ENCODE peak calls at places on chromosomes 11 and 22, in four cellular contexts. O is SK-N-SH, U is transverse colon, K is vagina. V is an unnamed sample.
A peak's percentile ranks its signal among the peaks of the same experiment; 100 is the strongest.

GRCh38 chr22:41429946-41430332 is 16.7 kb downstream of the TOB2 start:
- DNase-seq in O (no peak), U (no peak), K (no peak), V (no peak)

GRCh38 chr22:28142361-28142801 is 223.3 kb upstream of the PITPNB start:
- DNase-seq in O (no peak), U (no peak), K (no peak), V (no peak)

GRCh38 chr22:31139866-31140716 is at the start of gene PLA2G3:
- DNase-seq in O (peak; percentile 23), U (no peak), K (no peak), V (no peak)

GRCh38 chr11:101046947-101047346 is 82.7 kb downstream of the PGR start:
- DNase-seq in O (no peak), U (no peak), K (no peak), V (no peak)

GRCh38 chr11:35215945-35216344 is 77.0 kb downstream of the CD44 start:
- DNase-seq in O (no peak), U (no peak), K (no peak), V (no peak)

GRCh38 chr11:19447150-19447566 is 206.4 kb upstream of the E2F8 start:
- DNase-seq in O (no peak), U (no peak), K (no peak), V (no peak)

GRCh38 chr11:48001438-48002021 is 21.2 kb downstream of the PTPRJ start:
- DNase-seq in O (no peak), U (peak; percentile 57), K (no peak), V (peak; percentile 69)

GRCh38 chr11:103210543-103210942 is 101.3 kb downstream of the DYNC2H1 start:
- DNase-seq in O (no peak), U (no peak), K (no peak), V (no peak)

GRCh38 chr11:94968334-94968958 is 4.9 kb downstream of the CWC15 start:
- DNase-seq in O (peak; percentile 34), U (no peak), K (no peak), V (no peak)

GRCh38 chr22:40218723-40219294 is 41.1 kb downstream of the TNRC6B start:
- DNase-seq in O (no peak), U (no peak), K (no peak), V (no peak)

GRCh38 chr22:22458387-22458786 is 50.2 kb downstream of the ZNF280B start:
- DNase-seq in O (no peak), U (no peak), K (no peak), V (no peak)

GRCh38 chr11:529740-530411 is 5.5 kb downstream of the HRAS start:
- DNase-seq in O (no peak), U (no peak), K (no peak), V (no peak)

DNA sequence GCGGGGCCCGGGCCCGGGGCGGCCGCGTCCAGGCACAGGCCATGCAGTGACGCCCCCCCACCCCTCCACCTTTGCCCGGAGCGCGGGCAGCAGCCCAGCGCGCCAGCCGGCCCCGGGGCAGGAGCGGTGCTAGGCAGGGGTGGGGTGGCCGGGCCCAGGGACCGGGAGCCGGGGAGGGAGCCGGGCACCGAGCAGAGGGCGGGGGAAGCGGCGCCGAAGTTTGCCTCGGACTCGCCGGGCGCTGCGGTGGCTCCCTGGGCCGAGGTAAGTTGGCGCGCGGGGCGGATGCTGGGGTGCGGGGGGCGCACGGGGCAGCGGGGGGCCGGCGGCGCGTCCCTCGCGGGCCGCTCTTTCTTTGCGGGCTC is 332 bp downstream of the TEAD1 start:
- DNase-seq in O (peak; percentile 81), U (peak; percentile 31), K (no peak), V (no peak)
- H3K4me3 ChIP-seq in O (peak overlapping the region; percentile 85), U (peak overlapping the region; percentile 97), K (peak overlapping the region; percentile 98), V (peak overlapping the region; percentile 58)

DNA sequence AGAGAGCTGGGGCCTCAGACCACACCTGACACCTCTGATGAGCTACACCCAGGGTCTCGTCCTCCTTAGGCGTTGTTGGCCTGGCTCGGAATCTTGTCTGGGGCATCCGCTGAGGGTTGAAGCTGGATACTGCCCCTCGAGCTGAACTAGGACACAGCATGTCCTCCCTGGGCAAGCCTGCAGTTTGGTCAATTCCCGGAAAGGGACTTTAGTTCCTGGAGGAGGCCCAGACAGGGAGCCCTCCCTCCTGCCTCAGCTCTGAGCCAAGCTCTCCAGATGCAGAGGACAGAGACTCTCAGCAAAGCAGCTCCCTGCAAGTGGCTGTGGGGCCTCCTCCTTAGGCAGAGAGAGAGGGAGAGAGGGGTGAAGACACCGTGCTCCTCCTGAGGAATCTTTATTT is 4.9 kb downstream of the APOL3 start:
- DNase-seq in O (no peak), U (peak; percentile 44), K (no peak), V (peak; percentile 84)
- H3K27ac ChIP-seq in O (no peak overlapping the region), U (peak overlapping the region; percentile 89), K (peak overlapping the region; percentile 96), V (peak overlapping the region; percentile 88)

DNA sequence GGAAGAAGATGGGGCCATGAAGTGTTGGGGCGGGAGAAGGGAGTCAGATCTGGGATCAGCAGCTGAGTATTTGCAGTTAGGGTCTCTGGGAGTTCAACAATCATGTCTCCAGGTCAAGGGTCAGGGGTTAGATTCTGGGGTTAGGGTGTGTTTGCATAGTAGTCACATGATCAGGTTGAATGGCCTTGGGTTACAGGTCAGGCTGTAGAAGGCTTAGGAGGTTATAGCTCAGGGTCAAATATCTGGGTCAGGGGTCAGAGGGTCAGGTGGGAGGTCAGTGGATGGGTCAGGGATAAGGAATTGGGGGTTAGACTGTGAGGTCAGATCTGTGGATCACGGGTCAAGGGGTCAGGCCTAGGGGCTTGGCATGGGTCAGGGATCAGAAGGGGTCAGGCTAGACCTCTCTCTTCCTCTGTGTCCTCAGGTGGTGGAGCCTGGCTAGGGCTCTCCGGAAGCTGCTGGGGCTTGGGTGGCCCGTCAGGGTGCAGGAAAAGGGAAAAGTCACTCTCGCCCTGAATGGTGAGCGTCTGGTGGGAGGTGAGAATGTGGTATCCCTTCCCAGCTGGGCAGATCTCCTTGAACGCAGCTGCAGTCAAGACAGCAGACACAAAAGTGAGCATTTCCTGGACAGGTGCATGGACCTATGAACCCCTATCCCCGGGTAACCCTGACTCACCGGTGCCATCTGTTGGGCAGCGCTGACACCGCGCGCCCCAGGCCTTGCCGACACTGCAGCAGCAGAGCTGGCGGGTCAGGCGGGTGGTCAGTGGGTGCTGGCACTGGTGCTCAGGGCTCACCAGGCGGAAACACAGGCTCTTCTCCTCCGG is 6.4 kb downstream of the LTBP3 start:
- DNase-seq in O (peak; percentile 85), U (peak; percentile 90), K (no peak), V (peak; percentile 85)
- TF ChIP-seq CTCF in O (peak; percentile 62), U (peak; percentile 48), K (no peak), V (peak; percentile 36)

DNA sequence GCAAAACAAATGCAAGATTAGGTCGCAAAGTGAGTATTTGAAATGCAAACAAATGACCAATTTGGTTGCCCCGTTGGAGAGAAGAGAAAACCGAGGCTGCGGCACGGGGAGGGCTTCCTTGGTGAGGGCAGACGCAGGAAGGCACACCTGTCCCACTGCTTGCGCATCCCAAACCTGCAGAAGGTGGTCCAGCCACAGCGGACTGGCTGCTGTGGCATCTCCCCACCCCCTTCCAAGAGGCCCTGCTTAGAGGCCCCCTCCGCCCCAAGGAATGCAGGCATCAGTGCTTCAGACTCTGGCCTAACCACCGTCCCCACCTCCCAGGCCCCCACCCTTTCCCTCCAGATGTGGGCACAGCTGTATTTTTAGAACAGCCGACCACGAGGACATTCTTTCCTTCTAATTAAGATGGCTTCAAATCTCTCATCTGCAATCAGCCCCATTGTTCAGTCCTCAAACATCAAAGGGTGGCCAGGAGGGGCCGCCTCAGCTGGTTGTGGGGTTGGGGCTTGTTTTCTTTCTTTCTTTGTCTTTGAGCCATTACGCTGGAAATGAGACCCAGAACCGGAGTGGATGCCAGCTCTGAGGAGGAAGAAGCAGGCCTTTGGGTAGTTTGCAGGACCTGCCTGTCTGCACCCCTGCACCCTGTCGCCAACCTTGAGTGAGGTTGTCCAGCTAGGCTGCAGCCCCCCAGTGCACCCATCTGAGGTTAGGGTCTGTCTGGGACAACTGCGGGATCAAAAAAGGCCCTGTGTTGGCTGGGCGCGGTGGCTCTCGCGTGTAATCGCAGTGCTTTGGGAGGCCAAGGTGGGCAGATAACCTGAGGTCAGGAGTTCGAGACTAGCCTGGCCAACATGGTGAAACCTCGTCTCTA is 9.4 kb upstream of the DERL3 start:
- DNase-seq in O (no peak), U (peak; percentile 56), K (no peak), V (no peak)
- H3K4me3 ChIP-seq in O (no peak overlapping the region), U (no peak overlapping the region), K (no peak overlapping the region), V (no peak overlapping the region)

GRCh38 chr22:32745996-32746322 is 55.5 kb upstream of the TIMP3 start:
- DNase-seq in O (no peak), U (no peak), K (no peak), V (no peak)
- H3K27ac ChIP-seq in O (no peak overlapping the region), U (no peak overlapping the region), K (peak overlapping the region; percentile 82), V (no peak overlapping the region)

DNA sequence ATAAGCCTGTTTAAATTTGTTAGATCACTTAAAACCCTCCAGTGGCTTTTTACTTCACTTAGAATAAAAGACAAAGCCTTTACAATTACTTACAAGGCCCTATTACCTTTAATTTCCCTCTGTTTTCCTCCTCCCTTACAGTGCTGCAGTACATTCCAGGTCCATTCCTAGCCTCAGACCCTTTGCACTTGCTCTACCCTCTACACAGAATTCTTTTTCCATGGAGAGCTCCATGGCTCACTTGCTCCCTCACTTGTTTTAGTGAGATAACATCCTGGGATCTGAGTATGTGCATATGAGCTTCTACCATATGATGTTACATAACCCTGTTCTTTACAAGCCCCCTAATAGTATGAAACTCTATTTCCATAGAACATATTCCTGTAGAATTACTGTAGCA is 24.4 kb downstream of the ZNF214 start:
- DNase-seq in O (no peak), U (no peak), K (no peak), V (no peak)
- TF ChIP-seq CTCF in O (no peak), U (no peak), K (no peak), V (no peak)

DNA sequence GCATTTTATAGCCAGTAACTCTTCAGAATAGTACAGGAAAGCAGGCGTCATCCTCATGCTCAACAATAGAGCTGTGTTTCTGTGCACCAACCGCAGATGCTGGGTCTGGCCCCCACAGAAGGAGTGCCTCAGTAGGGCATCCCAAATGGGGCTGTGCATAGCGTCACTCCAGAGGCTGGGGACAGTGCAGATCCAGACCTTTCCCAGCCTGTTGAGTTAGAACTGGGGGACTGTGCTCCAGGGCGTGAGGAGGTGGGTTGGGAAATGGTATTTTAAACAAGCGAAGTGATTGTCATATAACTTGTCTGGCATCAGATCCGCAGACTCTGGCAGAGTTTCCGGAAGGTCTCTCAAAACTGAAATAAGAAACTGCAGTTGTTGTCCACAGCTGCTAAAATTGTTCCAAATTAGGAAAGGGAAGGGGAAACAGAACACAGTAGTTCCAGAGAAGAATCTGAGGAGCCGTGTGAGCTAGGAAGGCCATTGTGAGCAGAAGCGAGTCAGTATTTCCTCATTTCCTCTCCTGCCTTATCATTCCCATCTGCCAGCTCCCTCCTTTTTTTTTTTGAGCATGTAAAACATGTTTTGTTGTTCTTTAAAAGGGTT is 52.2 kb downstream of the JAM3 start:
- DNase-seq in O (peak; percentile 61), U (no peak), K (no peak), V (no peak)
- H3K4me3 ChIP-seq in O (peak overlapping the region; percentile 19), U (no peak overlapping the region), K (peak overlapping the region; percentile 23), V (no peak overlapping the region)

DNA sequence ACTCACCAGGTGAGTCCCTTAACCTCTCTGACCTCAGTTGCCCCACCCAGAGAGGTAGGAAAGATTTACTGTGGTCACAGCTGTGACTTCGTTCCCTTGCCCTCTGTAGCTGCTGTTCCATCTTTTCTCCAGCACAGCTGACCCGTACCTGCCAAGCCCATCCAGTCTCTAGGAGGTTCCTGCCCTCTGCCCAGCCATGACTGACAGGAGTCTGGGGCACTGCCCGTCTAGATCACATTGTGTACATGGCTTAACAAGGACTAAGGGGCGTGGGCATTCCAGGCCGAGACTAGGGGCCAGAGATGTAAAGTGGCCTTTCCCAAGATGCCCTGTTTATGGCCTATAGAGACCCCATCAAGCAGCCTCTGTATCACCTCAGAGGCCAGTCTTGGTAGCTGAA is 132.0 kb downstream of the PARVA start:
- DNase-seq in O (no peak), U (no peak), K (no peak), V (no peak)
- H3K27ac ChIP-seq in O (peak overlapping the region; percentile 92), U (peak overlapping the region; percentile 18), K (peak overlapping the region; percentile 70), V (no peak overlapping the region)